ENCODE peak calls at places on chromosomes 13 and 19, in six cellular contexts. One of them, this sample, is unnamed.

GRCh38 chr19:7360393-7360984 is 11.8 kb downstream of the ARHGEF18 start:
- DNase-seq in dorsolateral prefrontal cortex: no peak
- DNase-seq in PC-3: no peak
- DNase-seq in AG10803: no peak
- DNase-seq in AG09309: no peak
- DNase-seq in stomach: no peak
- DNase-seq in this sample: peak

GRCh38 chr19:45469835-45470146 is 2.0 kb downstream of the FOSB start:
- DNase-seq in AG09309: no peak
- DNase-seq in stomach: peak
- DNase-seq in AG10803: no peak
- DNase-seq in dorsolateral prefrontal cortex: no peak
- DNase-seq in PC-3: no peak
- DNase-seq in this sample: no peak

GRCh38 chr13:80244574-80244973 is 96.4 kb downstream of the SPRY2 start:
- DNase-seq in dorsolateral prefrontal cortex: no peak
- DNase-seq in AG09309: no peak
- DNase-seq in PC-3: no peak
- DNase-seq in stomach: no peak
- DNase-seq in AG10803: no peak
- DNase-seq in this sample: no peak

GRCh38 chr13:50509771-50510441 is 333.6 kb downstream of the DLEU7 start:
- DNase-seq in AG10803: peak
- DNase-seq in AG09309: no peak
- DNase-seq in PC-3: no peak
- DNase-seq in stomach: no peak
- DNase-seq in dorsolateral prefrontal cortex: no peak
- DNase-seq in this sample: no peak

GRCh38 chr13:38421590-38422560 is 72.2 kb downstream of the UFM1 start:
- DNase-seq in AG10803: no peak
- DNase-seq in stomach: no peak
- DNase-seq in dorsolateral prefrontal cortex: no peak
- DNase-seq in AG09309: no peak
- DNase-seq in PC-3: no peak
- DNase-seq in this sample: peak

GRCh38 chr13:91459485-91459884 is 61.1 kb downstream of the GPC5 start:
- DNase-seq in dorsolateral prefrontal cortex: no peak
- DNase-seq in PC-3: no peak
- DNase-seq in AG09309: no peak
- DNase-seq in AG10803: no peak
- DNase-seq in stomach: no peak
- DNase-seq in this sample: no peak

GRCh38 chr19:29945017-29945416 is 3.0 kb downstream of the URI1 start:
- DNase-seq in stomach: no peak
- DNase-seq in PC-3: no peak
- DNase-seq in AG09309: no peak
- DNase-seq in AG10803: no peak
- DNase-seq in dorsolateral prefrontal cortex: no peak
- DNase-seq in this sample: no peak

GRCh38 chr19:36837902-36838783 is at the start of gene ZNF790:
- DNase-seq in dorsolateral prefrontal cortex: peak
- DNase-seq in stomach: peak
- DNase-seq in AG10803: peak
- DNase-seq in AG09309: peak
- DNase-seq in PC-3: peak
- DNase-seq in this sample: peak

GRCh38 chr13:107203146-107203847 is 635.4 kb upstream of the ARGLU1 start:
- DNase-seq in dorsolateral prefrontal cortex: no peak
- DNase-seq in AG09309: no peak
- DNase-seq in PC-3: peak
- DNase-seq in AG10803: peak
- DNase-seq in stomach: no peak
- DNase-seq in this sample: no peak

GRCh38 chr13:50015263-50015662 is at the start of gene KCNRG:
- DNase-seq in dorsolateral prefrontal cortex: no peak
- DNase-seq in stomach: no peak
- DNase-seq in AG10803: peak
- DNase-seq in PC-3: no peak
- DNase-seq in AG09309: no peak
- DNase-seq in this sample: peak

GRCh38 chr13:114069376-114070097 is 62.9 kb downstream of the RASA3 start:
- DNase-seq in stomach: no peak
- DNase-seq in dorsolateral prefrontal cortex: peak
- DNase-seq in AG10803: no peak
- DNase-seq in PC-3: no peak
- DNase-seq in AG09309: no peak
- DNase-seq in this sample: no peak

GRCh38 chr13:76038920-76039716 is 403.0 kb downstream of the LMO7 start:
- DNase-seq in PC-3: peak
- DNase-seq in dorsolateral prefrontal cortex: no peak
- DNase-seq in AG10803: no peak
- DNase-seq in stomach: no peak
- DNase-seq in AG09309: no peak
- DNase-seq in this sample: no peak

GRCh38 chr13:93183302-93183701 is 43.3 kb upstream of the GPC6 start:
- DNase-seq in AG10803: no peak
- DNase-seq in stomach: no peak
- DNase-seq in dorsolateral prefrontal cortex: no peak
- DNase-seq in AG09309: no peak
- DNase-seq in PC-3: no peak
- DNase-seq in this sample: no peak

GRCh38 chr19:16234552-16235445 is 37.1 kb downstream of the AP1M1 start:
- DNase-seq in AG10803: no peak
- DNase-seq in dorsolateral prefrontal cortex: no peak
- DNase-seq in PC-3: no peak
- DNase-seq in AG09309: no peak
- DNase-seq in stomach: no peak
- DNase-seq in this sample: no peak

GRCh38 chr19:29724102-29724641 is 9.1 kb upstream of the C19orf12 start:
- DNase-seq in AG09309: no peak
- DNase-seq in dorsolateral prefrontal cortex: peak
- DNase-seq in AG10803: no peak
- DNase-seq in stomach: no peak
- DNase-seq in PC-3: no peak
- DNase-seq in this sample: peak

GRCh38 chr13:113469582-113469981 is 16.3 kb upstream of the ADPRHL1 start:
- DNase-seq in AG09309: no peak
- DNase-seq in AG10803: no peak
- DNase-seq in stomach: no peak
- DNase-seq in dorsolateral prefrontal cortex: no peak
- DNase-seq in PC-3: no peak
- DNase-seq in this sample: no peak

GRCh38 chr13:97243915-97244820 is 22.0 kb downstream of the MBNL2 start:
- DNase-seq in AG10803: no peak
- DNase-seq in stomach: no peak
- DNase-seq in dorsolateral prefrontal cortex: no peak
- DNase-seq in PC-3: no peak
- DNase-seq in AG09309: no peak
- DNase-seq in this sample: no peak

GRCh38 chr13:80082396-80083096 is 258.4 kb downstream of the SPRY2 start:
- DNase-seq in AG10803: peak
- DNase-seq in dorsolateral prefrontal cortex: no peak
- DNase-seq in stomach: no peak
- DNase-seq in AG09309: no peak
- DNase-seq in PC-3: peak
- DNase-seq in this sample: peak

GRCh38 chr13:59880468-59880867 is 283.3 kb downstream of the DIAPH3 start:
- DNase-seq in AG10803: peak
- DNase-seq in PC-3: peak
- DNase-seq in AG09309: no peak
- DNase-seq in stomach: no peak
- DNase-seq in dorsolateral prefrontal cortex: no peak
- DNase-seq in this sample: peak

GRCh38 chr19:15454371-15454800 is 4.6 kb upstream of the WIZ start:
- DNase-seq in AG09309: no peak
- DNase-seq in stomach: peak
- DNase-seq in AG10803: no peak
- DNase-seq in PC-3: no peak
- DNase-seq in dorsolateral prefrontal cortex: no peak
- DNase-seq in this sample: no peak

GRCh38 chr13:98507060-98507797 is 69.7 kb downstream of the STK24 start:
- DNase-seq in AG10803: peak
- DNase-seq in AG09309: no peak
- DNase-seq in PC-3: peak
- DNase-seq in dorsolateral prefrontal cortex: no peak
- DNase-seq in stomach: peak
- DNase-seq in this sample: peak

GRCh38 chr13:59112375-59112774 is 1051.4 kb downstream of the DIAPH3 start:
- DNase-seq in stomach: no peak
- DNase-seq in AG09309: no peak
- DNase-seq in AG10803: peak
- DNase-seq in dorsolateral prefrontal cortex: no peak
- DNase-seq in PC-3: peak
- DNase-seq in this sample: peak

GRCh38 chr13:77492982-77493381 is 42.5 kb upstream of the SCEL start:
- DNase-seq in AG09309: no peak
- DNase-seq in dorsolateral prefrontal cortex: no peak
- DNase-seq in PC-3: peak
- DNase-seq in stomach: no peak
- DNase-seq in AG10803: no peak
- DNase-seq in this sample: peak

GRCh38 chr13:106177146-106177545 is 358.3 kb downstream of the EFNB2 start:
- DNase-seq in PC-3: no peak
- DNase-seq in AG10803: no peak
- DNase-seq in AG09309: no peak
- DNase-seq in stomach: no peak
- DNase-seq in dorsolateral prefrontal cortex: no peak
- DNase-seq in this sample: no peak

GRCh38 chr13:75264611-75265010 is 217.4 kb downstream of the TBC1D4 start:
- DNase-seq in PC-3: no peak
- DNase-seq in AG09309: no peak
- DNase-seq in AG10803: no peak
- DNase-seq in dorsolateral prefrontal cortex: no peak
- DNase-seq in stomach: no peak
- DNase-seq in this sample: no peak

GRCh38 chr13:53189162-53189561 is 160.5 kb downstream of the OLFM4 start:
- DNase-seq in stomach: no peak
- DNase-seq in AG10803: no peak
- DNase-seq in dorsolateral prefrontal cortex: no peak
- DNase-seq in PC-3: no peak
- DNase-seq in AG09309: no peak
- DNase-seq in this sample: no peak

GRCh38 chr13:58960909-58961308 is 1202.8 kb downstream of the DIAPH3 start:
- DNase-seq in dorsolateral prefrontal cortex: no peak
- DNase-seq in AG10803: no peak
- DNase-seq in AG09309: no peak
- DNase-seq in stomach: no peak
- DNase-seq in PC-3: peak
- DNase-seq in this sample: no peak

DNA sequence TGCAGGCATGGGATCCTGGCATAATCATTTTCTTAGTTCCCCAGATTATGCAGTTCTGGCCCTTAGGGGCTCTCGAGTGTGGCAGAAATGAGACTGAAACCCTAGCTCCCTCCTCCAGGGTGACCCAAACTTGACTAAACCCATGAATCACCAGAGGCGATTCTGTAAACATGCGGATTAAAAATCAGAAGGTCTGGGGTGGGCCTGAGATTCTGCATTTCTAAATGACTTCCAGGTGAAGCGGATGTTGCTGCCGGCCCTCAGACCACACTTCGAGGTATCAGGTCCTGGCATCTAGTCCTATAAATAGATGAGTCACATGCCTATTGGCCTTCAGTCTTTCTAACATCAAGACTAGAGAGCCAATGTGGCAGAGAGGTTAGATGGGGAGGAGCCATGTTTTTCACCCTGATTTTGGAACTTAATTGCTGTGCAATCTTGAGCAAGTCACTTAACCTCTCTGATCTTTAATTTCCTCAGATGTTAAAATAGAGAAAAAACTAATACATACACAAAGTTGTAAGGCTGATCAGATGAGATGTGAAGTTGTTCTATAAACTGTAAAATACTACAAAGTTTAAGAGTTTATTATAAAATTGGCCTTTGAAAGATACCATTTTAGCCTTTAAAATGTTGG is 431.2 kb downstream of the FOXO1 start:
- DNase-seq in AG09309: no peak
- DNase-seq in AG10803: no peak
- DNase-seq in PC-3: peak
- DNase-seq in dorsolateral prefrontal cortex: no peak
- DNase-seq in stomach: no peak
- DNase-seq in this sample: peak
- H3K4me3 ChIP-seq in AG09309: no peak
- H3K4me3 ChIP-seq in AG10803: no peak
- H3K4me3 ChIP-seq in PC-3: no peak
- H3K4me3 ChIP-seq in dorsolateral prefrontal cortex: no peak
- H3K4me3 ChIP-seq in stomach: no peak
- H3K4me3 ChIP-seq in this sample: no peak

GRCh38 chr13:63377986-63378385 is 1962.3 kb upstream of the PCDH20 start:
- DNase-seq in AG10803: no peak
- DNase-seq in PC-3: no peak
- DNase-seq in AG09309: no peak
- DNase-seq in stomach: no peak
- DNase-seq in dorsolateral prefrontal cortex: no peak
- DNase-seq in this sample: no peak
- TF ChIP-seq CTCF in AG10803: no peak
- TF ChIP-seq CTCF in PC-3: no peak
- TF ChIP-seq CTCF in AG09309: no peak
- TF ChIP-seq CTCF in stomach: no peak
- TF ChIP-seq CTCF in dorsolateral prefrontal cortex: no peak
- TF ChIP-seq CTCF in this sample: no peak

DNA sequence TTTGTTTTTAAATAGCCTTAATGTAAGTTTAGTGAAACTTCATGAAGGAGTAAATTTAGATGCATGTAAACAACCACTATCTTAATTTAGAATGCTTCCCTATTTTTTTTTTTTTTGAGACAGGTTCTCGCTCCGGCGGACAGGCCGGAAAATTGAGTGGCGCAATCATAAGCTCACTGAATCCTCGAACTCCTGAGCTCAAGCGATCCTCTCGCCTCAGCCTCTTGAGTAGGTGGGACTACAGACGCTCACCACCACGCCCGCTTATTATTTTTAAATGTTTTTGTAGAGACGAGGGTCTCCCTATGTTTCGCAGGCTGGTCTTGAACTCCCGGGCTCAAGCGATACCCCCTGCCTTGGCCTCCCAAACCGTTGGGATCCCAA is 1.6 kb downstream of the TEX30 start:
- DNase-seq in AG09309: no peak
- DNase-seq in PC-3: no peak
- DNase-seq in stomach: no peak
- DNase-seq in dorsolateral prefrontal cortex: no peak
- DNase-seq in AG10803: no peak
- DNase-seq in this sample: no peak
- H3K4me3 ChIP-seq in AG09309: no peak
- H3K4me3 ChIP-seq in PC-3: peak
- H3K4me3 ChIP-seq in stomach: no peak
- H3K4me3 ChIP-seq in dorsolateral prefrontal cortex: no peak
- H3K4me3 ChIP-seq in AG10803: no peak
- H3K4me3 ChIP-seq in this sample: no peak

DNA sequence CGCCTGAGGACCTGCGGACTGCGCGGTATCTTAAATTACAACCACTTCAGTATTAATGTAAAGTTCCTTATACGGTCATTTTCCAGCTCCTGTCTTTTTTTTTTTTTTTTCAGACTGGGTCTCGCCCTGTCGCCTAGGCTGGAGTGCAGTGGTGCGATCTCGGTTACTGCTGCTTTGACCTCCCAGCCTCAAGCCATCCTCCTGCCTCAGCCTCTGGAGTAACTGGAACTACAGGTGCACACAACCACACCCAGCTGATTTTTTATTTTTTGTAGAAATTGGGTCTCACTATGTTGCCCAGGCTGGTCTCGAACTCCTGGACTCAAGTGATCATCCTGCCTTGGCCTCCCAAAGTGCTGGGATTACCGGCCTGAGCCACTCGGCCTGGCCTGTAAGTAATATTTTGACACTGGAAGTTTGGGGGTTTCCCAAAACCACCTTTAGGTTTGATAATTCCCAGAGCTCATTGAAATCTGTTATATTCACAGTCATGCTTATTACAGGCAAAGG is 406 bp upstream of the EID2B start:
- DNase-seq in dorsolateral prefrontal cortex: no peak
- DNase-seq in PC-3: no peak
- DNase-seq in AG10803: no peak
- DNase-seq in stomach: no peak
- DNase-seq in AG09309: no peak
- DNase-seq in this sample: no peak
- TF ChIP-seq CTCF in dorsolateral prefrontal cortex: no peak
- TF ChIP-seq CTCF in PC-3: no peak
- TF ChIP-seq CTCF in AG10803: no peak
- TF ChIP-seq CTCF in stomach: no peak
- TF ChIP-seq CTCF in AG09309: no peak
- TF ChIP-seq CTCF in this sample: no peak